ENCODE peak calls at places on chromosome 20, in five cellular contexts. J, U, K, S and H are unnamed samples.

GRCh38 chr20:3163099-3164042 is 3.7 kb upstream of the FASTKD5 start:
- DNase-seq in S (no peak), J (no peak), U (no peak), K (no peak), H (no peak)

GRCh38 chr20:60789399-60789798 is 462.7 kb upstream of the CDH4 start:
- DNase-seq in K (no peak), U (no peak), S (no peak), J (no peak), H (no peak)

GRCh38 chr20:60100780-60101179 is 142.6 kb downstream of the CDH26 start:
- DNase-seq in K (no peak), U (no peak), J (no peak), S (no peak), H (no peak)

GRCh38 chr20:10303852-10304251 is 85.2 kb downstream of the SNAP25 start:
- DNase-seq in J (no peak), K (no peak), S (no peak), U (no peak), H (no peak)

GRCh38 chr20:33820362-33820761 is 9.2 kb downstream of the CHMP4B start:
- DNase-seq in K (no peak), S (no peak), J (no peak), U (no peak), H (no peak)

GRCh38 chr20:47487175-47487917 is 14.3 kb upstream of the NCOA3 start:
- DNase-seq in K (no peak), U (peak; percentile 40), S (no peak), J (no peak), H (peak; percentile 33)

GRCh38 chr20:26279224-26279623 is 582.6 kb upstream of the ZNF337 start:
- DNase-seq in J (no peak), U (no peak), S (no peak), K (no peak), H (no peak)

GRCh38 chr20:11401988-11402387 is 515.7 kb upstream of the BTBD3 start:
- DNase-seq in J (no peak), K (no peak), U (no peak), S (no peak), H (no peak)

GRCh38 chr20:47360489-47361267 is 4.2 kb upstream of the ZMYND8 start:
- DNase-seq in U (peak; percentile 96), S (peak; percentile 93), J (peak; percentile 85), K (peak; percentile 88), H (peak; percentile 77)

GRCh38 chr20:57883761-57884160 is 173.9 kb upstream of the PMEPA1 start:
- DNase-seq in S (no peak), U (no peak), J (no peak), K (peak; percentile 55), H (no peak)

GRCh38 chr20:57465943-57466342 is 59.0 kb downstream of the CTCFL start:
- DNase-seq in U (no peak), J (no peak), S (no peak), K (no peak), H (no peak)

DNA sequence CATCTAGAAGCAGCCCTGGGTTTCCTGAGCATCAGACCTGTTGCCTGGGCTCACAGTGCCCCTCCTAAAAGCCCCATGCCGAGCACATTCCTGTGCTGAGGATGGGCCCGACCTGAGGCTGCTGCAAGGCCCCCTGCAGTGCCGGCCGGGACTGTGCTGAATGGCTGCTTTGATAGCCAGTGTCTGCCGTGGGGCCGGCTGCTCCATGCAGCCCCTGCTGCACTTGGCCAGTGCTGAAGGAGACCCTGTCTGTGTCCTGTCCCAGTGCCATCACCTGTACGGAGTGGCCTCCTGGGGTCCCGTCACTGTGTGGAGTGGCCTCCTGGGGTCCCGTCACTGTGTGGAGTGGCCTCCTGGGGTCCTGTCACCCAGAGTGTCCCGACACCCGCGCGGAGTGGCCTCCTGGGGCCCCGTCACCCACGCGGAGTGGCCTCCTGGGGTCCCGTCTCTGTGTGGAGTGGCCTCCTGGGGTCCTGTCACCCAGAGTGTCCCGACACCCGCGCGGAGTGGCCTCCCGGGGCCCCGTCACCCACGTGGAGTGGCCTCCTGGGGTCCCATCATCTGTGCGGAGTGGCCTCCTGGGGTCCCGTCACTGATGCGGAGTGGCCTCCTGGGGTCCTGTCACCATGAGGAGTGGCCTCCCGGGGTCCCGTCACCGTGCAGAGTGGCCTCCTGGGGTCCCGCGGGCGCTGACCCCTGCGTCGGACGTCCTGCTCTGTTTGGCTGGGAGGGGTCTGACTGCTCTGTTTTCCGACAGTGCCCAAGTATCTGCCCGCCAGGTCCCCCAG is 7.0 kb downstream of the COL9A3 start:
- DNase-seq in J (no peak), S (no peak), U (no peak), K (no peak), H (no peak)
- H3K4me3 ChIP-seq in J (no peak overlapping the region), S (no peak overlapping the region), U (no peak overlapping the region), K (no peak overlapping the region), H (no peak overlapping the region)

DNA sequence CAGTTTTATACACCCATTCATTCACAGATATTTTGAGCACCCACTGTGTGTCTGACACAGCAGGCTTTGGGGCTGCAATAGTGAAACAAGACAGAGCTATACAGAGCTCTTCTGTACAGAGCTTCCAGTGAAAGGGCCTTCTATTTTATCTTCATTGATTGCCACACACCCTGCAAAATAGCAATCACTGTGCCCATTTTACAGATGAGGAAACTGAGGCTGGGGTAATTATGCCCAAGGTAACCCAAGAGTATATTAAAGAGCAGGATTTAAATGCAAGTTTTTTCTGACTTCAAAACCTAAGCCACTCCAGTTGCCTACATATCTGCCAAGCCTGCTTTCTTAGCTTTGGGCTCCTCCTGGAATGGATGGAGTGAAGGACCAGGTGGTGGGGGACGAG is 4.5 kb downstream of the BPI start:
- DNase-seq in K (no peak), U (no peak), S (no peak), J (no peak), H (no peak)
- H3K4me3 ChIP-seq in K (no peak overlapping the region), U (no peak overlapping the region), S (no peak overlapping the region), J (no peak overlapping the region), H (no peak overlapping the region)

GRCh38 chr20:540391-541201 is 3.0 kb downstream of the CSNK2A1 start:
- DNase-seq in J (no peak), U (no peak), K (no peak), S (no peak), H (no peak)

GRCh38 chr20:539848-540247 is 3.7 kb downstream of the CSNK2A1 start:
- DNase-seq in J (peak; percentile 79), U (peak; percentile 75), K (no peak), S (no peak), H (no peak)

GRCh38 chr20:537983-538382 is 5.6 kb downstream of the CSNK2A1 start:
- DNase-seq in J (no peak), U (no peak), S (no peak), K (no peak), H (no peak)

GRCh38 chr20:536426-537012 is 7.1 kb downstream of the CSNK2A1 start:
- DNase-seq in U (no peak), K (no peak), S (no peak), J (no peak), H (no peak)

GRCh38 chr20:539236-539635 is 4.4 kb downstream of the CSNK2A1 start:
- DNase-seq in U (no peak), J (no peak), S (no peak), K (no peak), H (no peak)
- H3K4me3 ChIP-seq in U (peak overlapping the region; percentile 28), J (no peak overlapping the region), S (no peak overlapping the region), K (no peak overlapping the region), H (no peak overlapping the region)

GRCh38 chr20:49167811-49168507 is 20.2 kb downstream of the STAU1 start:
- DNase-seq in U (peak; percentile 19), J (no peak), S (no peak), K (no peak), H (no peak)
- H3K4me3 ChIP-seq in U (no peak overlapping the region), J (no peak overlapping the region), S (no peak overlapping the region), K (no peak overlapping the region), H (no peak overlapping the region)

GRCh38 chr20:52105573-52106422 is 85.8 kb downstream of the ZFP64 start:
- DNase-seq in U (peak; percentile 40), S (peak; percentile 47), K (no peak), J (peak; percentile 36), H (no peak)
- H3K4me3 ChIP-seq in U (peak overlapping the region; percentile 64), S (peak overlapping the region; percentile 24), K (peak overlapping the region; percentile 60), J (peak overlapping the region; percentile 46), H (peak overlapping the region; percentile 47)

DNA sequence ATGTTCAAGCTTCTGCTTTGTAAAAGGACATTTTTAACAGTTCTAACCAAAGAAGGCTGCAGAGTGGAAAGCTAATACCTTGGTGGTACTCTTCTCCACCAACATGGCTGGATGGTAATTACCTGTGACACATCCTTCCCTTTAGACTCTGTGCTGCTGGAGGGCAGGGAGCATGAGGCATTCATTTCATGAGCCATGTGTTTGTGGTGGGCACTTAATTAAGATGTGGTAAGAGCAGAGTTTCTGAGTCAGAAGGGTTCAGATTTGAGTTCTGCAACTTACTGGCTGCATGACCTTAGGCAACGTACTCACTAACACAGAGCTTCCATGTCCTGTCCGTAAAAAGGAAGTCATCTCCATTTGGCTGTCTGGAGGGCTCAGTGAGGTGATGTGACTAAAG is 9.1 kb upstream of the ZNF133 start:
- DNase-seq in U (no peak), J (no peak), K (no peak), S (no peak), H (no peak)
- H3K4me3 ChIP-seq in U (no peak overlapping the region), J (no peak overlapping the region), K (no peak overlapping the region), S (no peak overlapping the region), H (no peak overlapping the region)

DNA sequence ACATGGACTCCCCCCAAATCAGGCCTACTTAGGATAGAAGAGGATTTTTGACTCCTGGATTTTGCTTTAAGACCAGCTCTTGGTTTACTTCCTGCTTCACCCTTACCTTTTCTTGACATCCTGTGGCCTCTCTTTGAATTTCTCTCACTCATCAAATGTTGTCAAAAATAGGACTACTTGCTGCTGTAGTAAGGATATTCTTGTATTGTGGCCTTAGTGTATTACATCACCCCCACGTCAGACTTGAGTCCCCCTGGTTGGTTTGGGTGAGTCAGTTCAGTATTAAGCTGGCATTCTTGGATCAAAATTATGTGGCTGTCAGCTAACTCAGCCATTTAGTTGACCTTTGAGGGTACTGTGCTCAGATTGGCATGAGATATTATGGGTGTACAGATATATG is 1.1 kb downstream of the TPX2 start:
- DNase-seq in K (no peak), S (no peak), J (no peak), U (peak; percentile 58), H (no peak)
- H3K4me3 ChIP-seq in K (peak overlapping the region; percentile 76), S (peak overlapping the region; percentile 47), J (peak overlapping the region; percentile 61), U (peak overlapping the region; percentile 95), H (peak overlapping the region; percentile 81)